ENCODE peak calls at places on chromosomes 7 and 10, in seven cellular contexts. D is psoas muscle, B is fibroblast of the aortic adventitia, C is suprapubic skin, Y is iPS DF 19.7, F is Kasumi-1, P is H4. U is an unnamed sample.

GRCh38 chr7:45240187-45240776 is 82.7 kb downstream of the RAMP3 start:
- DNase-seq in D (no peak), P (no peak), C (no peak), B (peak), F (no peak), Y (no peak), U (peak)

GRCh38 chr7:94382155-94382554 is 12.5 kb upstream of the COL1A2 start:
- DNase-seq in F (no peak), B (peak), C (no peak), D (no peak), P (no peak), Y (no peak), U (no peak)

GRCh38 chr7:23474829-23475578 is 4.7 kb upstream of the IGF2BP3 start:
- DNase-seq in D (no peak), C (no peak), P (peak), F (peak), Y (no peak), B (peak), U (no peak)

GRCh38 chr10:29714096-29714874 is 79.5 kb upstream of the SVIL start:
- DNase-seq in D (no peak), C (no peak), P (no peak), F (no peak), Y (no peak), B (peak), U (no peak)

GRCh38 chr7:142791502-142791901 is 20.7 kb downstream of the PRSS2 start:
- DNase-seq in Y (no peak), B (no peak), C (no peak), P (no peak), F (no peak), D (no peak), U (no peak)

GRCh38 chr7:1011297-1012003 is 28.5 kb downstream of the CYP2W1 start:
- DNase-seq in D (no peak), C (no peak), P (no peak), B (no peak), F (no peak), Y (no peak), U (no peak)

GRCh38 chr7:121872831-121873764 is at the start of gene PTPRZ1:
- DNase-seq in B (peak), D (peak), P (no peak), Y (peak), F (no peak), C (no peak), U (peak)

GRCh38 chr7:129840757-129841156 is 112.0 kb downstream of the UBE2H start:
- DNase-seq in P (peak), D (no peak), F (no peak), Y (no peak), B (peak), C (no peak), U (no peak)

GRCh38 chr7:24899905-24900304 is 80.1 kb downstream of the OSBPL3 start:
- DNase-seq in B (no peak), D (no peak), F (no peak), C (no peak), P (no peak), Y (no peak), U (no peak)

GRCh38 chr10:71736570-71737355 is 17.2 kb upstream of the C10orf105 start:
- DNase-seq in Y (no peak), F (no peak), B (no peak), D (no peak), P (no peak), C (no peak), U (no peak)

GRCh38 chr7:131109011-131109756 is 218.5 kb upstream of the MKLN1 start:
- DNase-seq in B (peak), C (no peak), F (no peak), P (no peak), D (no peak), Y (no peak), U (no peak)

GRCh38 chr7:111083423-111083822 is 7.5 kb upstream of the LRRN3 start:
- DNase-seq in Y (no peak), D (no peak), B (peak), F (peak), C (no peak), P (peak), U (no peak)

GRCh38 chr10:131579251-131580071 is 267.9 kb upstream of the TCERG1L start:
- DNase-seq in Y (no peak), F (no peak), P (no peak), D (no peak), C (peak), B (no peak), U (no peak)

GRCh38 chr10:14876764-14877163 is 1.9 kb upstream of the SUV39H2 start:
- DNase-seq in P (no peak), F (no peak), D (peak), B (no peak), C (no peak), Y (no peak), U (no peak)

GRCh38 chr7:149885191-149886017 is 11.6 kb downstream of the ATP6V0E2 start:
- DNase-seq in B (no peak), P (no peak), C (peak), D (no peak), Y (no peak), F (no peak), U (peak)

GRCh38 chr7:148700693-148701092 is 2.0 kb downstream of the CUL1 start:
- DNase-seq in P (peak), Y (no peak), C (no peak), F (peak), B (peak), D (no peak), U (no peak)

GRCh38 chr10:24706479-24707118 is 17.1 kb downstream of the ARHGAP21 start:
- DNase-seq in P (peak), B (peak), D (no peak), C (no peak), Y (no peak), F (peak), U (no peak)

GRCh38 chr10:3719024-3719843 is 65.8 kb downstream of the KLF6 start:
- DNase-seq in P (no peak), D (no peak), Y (no peak), F (no peak), B (no peak), C (no peak), U (no peak)

GRCh38 chr7:139094596-139094995 is 14.9 kb downstream of the ZC3HAV1 start:
- DNase-seq in C (no peak), B (peak), F (no peak), Y (no peak), D (no peak), P (no peak), U (no peak)

GRCh38 chr7:149662591-149663095 is 110.7 kb downstream of the ZNF467 start:
- DNase-seq in C (peak), Y (peak), P (peak), B (peak), D (peak), F (peak), U (peak)

GRCh38 chr7:91135300-91135699 is 128.9 kb upstream of the FZD1 start:
- DNase-seq in C (no peak), D (no peak), Y (no peak), B (no peak), P (no peak), F (no peak), U (no peak)

GRCh38 chr10:22630229-22631174 is 83.9 kb downstream of the PIP4K2A start:
- DNase-seq in P (peak), B (peak), Y (no peak), C (no peak), D (no peak), F (no peak), U (no peak)

GRCh38 chr10:13637303-13637856 is 50.6 kb downstream of the PRPF18 start:
- DNase-seq in C (no peak), P (no peak), Y (no peak), B (no peak), D (no peak), F (no peak), U (no peak)

GRCh38 chr10:71684356-71685173 is 35.0 kb downstream of the C10orf105 start:
- DNase-seq in B (no peak), Y (no peak), P (peak), D (peak), F (peak), C (no peak), U (no peak)

GRCh38 chr10:86410542-86411124 is 44.0 kb upstream of the GRID1 start:
- DNase-seq in F (no peak), Y (no peak), C (no peak), D (no peak), B (peak), P (no peak), U (no peak)